ENCODE peak calls at places on chromosome 1, in seven cellular contexts. One of them, this sample, is unnamed.

GRCh38 chr1:180778782-180779398 is 133.8 kb upstream of the KIAA1614 start:
- DNase-seq in COR-L47: no peak
- DNase-seq in hepatic stellate cell: no peak
- DNase-seq in fibroblast of mammary gland: no peak
- DNase-seq in naive thymus-derived CD4-positive, alpha-beta T cell: no peak
- DNase-seq in mammary epithelial cell: peak
- DNase-seq in AG08396: no peak
- DNase-seq in this sample: peak

GRCh38 chr1:218492840-218493239 is 147.7 kb downstream of the TGFB2 start:
- DNase-seq in COR-L47: no peak
- DNase-seq in hepatic stellate cell: no peak
- DNase-seq in fibroblast of mammary gland: no peak
- DNase-seq in naive thymus-derived CD4-positive, alpha-beta T cell: no peak
- DNase-seq in mammary epithelial cell: peak
- DNase-seq in AG08396: no peak
- DNase-seq in this sample: no peak

GRCh38 chr1:41144285-41144684 is 97.8 kb downstream of the SCMH1 start:
- DNase-seq in COR-L47: no peak
- DNase-seq in hepatic stellate cell: no peak
- DNase-seq in fibroblast of mammary gland: no peak
- DNase-seq in naive thymus-derived CD4-positive, alpha-beta T cell: no peak
- DNase-seq in mammary epithelial cell: no peak
- DNase-seq in AG08396: no peak
- DNase-seq in this sample: no peak

GRCh38 chr1:87392241-87393192 is 63.8 kb downstream of the LMO4 start:
- DNase-seq in COR-L47: no peak
- DNase-seq in hepatic stellate cell: no peak
- DNase-seq in fibroblast of mammary gland: peak
- DNase-seq in naive thymus-derived CD4-positive, alpha-beta T cell: no peak
- DNase-seq in mammary epithelial cell: peak
- DNase-seq in AG08396: peak
- DNase-seq in this sample: peak

GRCh38 chr1:45913183-45913924 is 109.9 kb downstream of the MAST2 start:
- DNase-seq in COR-L47: no peak
- DNase-seq in hepatic stellate cell: peak
- DNase-seq in fibroblast of mammary gland: peak
- DNase-seq in naive thymus-derived CD4-positive, alpha-beta T cell: no peak
- DNase-seq in mammary epithelial cell: peak
- DNase-seq in AG08396: peak
- DNase-seq in this sample: peak

GRCh38 chr1:231170875-231171274 is 9.0 kb downstream of the TRIM67 start:
- DNase-seq in COR-L47: no peak
- DNase-seq in hepatic stellate cell: no peak
- DNase-seq in fibroblast of mammary gland: no peak
- DNase-seq in naive thymus-derived CD4-positive, alpha-beta T cell: no peak
- DNase-seq in mammary epithelial cell: no peak
- DNase-seq in AG08396: no peak
- DNase-seq in this sample: no peak

GRCh38 chr1:60936943-60937342 is 145.4 kb upstream of the NFIA start:
- DNase-seq in COR-L47: no peak
- DNase-seq in hepatic stellate cell: no peak
- DNase-seq in fibroblast of mammary gland: no peak
- DNase-seq in naive thymus-derived CD4-positive, alpha-beta T cell: no peak
- DNase-seq in mammary epithelial cell: no peak
- DNase-seq in AG08396: no peak
- DNase-seq in this sample: no peak

GRCh38 chr1:96306809-96307208 is 414.8 kb upstream of the PTBP2 start:
- DNase-seq in COR-L47: no peak
- DNase-seq in hepatic stellate cell: peak
- DNase-seq in fibroblast of mammary gland: peak
- DNase-seq in naive thymus-derived CD4-positive, alpha-beta T cell: no peak
- DNase-seq in mammary epithelial cell: peak
- DNase-seq in AG08396: peak
- DNase-seq in this sample: no peak

GRCh38 chr1:30262158-30262557 is 461.2 kb downstream of the MATN1 start:
- DNase-seq in COR-L47: no peak
- DNase-seq in hepatic stellate cell: no peak
- DNase-seq in fibroblast of mammary gland: no peak
- DNase-seq in naive thymus-derived CD4-positive, alpha-beta T cell: no peak
- DNase-seq in mammary epithelial cell: no peak
- DNase-seq in AG08396: no peak
- DNase-seq in this sample: no peak

GRCh38 chr1:26293911-26294463 is 12.4 kb downstream of the UBXN11 start:
- DNase-seq in COR-L47: no peak
- DNase-seq in hepatic stellate cell: no peak
- DNase-seq in fibroblast of mammary gland: no peak
- DNase-seq in naive thymus-derived CD4-positive, alpha-beta T cell: no peak
- DNase-seq in mammary epithelial cell: no peak
- DNase-seq in AG08396: no peak
- DNase-seq in this sample: no peak

GRCh38 chr1:16968372-16968771 is 12.0 kb downstream of the MFAP2 start:
- DNase-seq in COR-L47: no peak
- DNase-seq in hepatic stellate cell: no peak
- DNase-seq in fibroblast of mammary gland: no peak
- DNase-seq in naive thymus-derived CD4-positive, alpha-beta T cell: no peak
- DNase-seq in mammary epithelial cell: no peak
- DNase-seq in AG08396: no peak
- DNase-seq in this sample: no peak

GRCh38 chr1:72037745-72038343 is 244.5 kb downstream of the NEGR1 start:
- DNase-seq in COR-L47: peak
- DNase-seq in hepatic stellate cell: peak
- DNase-seq in fibroblast of mammary gland: peak
- DNase-seq in naive thymus-derived CD4-positive, alpha-beta T cell: no peak
- DNase-seq in mammary epithelial cell: peak
- DNase-seq in AG08396: peak
- DNase-seq in this sample: peak